ENCODE peak calls at places on chromosomes 2 and 18, in six cellular contexts. One of them, this sample, is unnamed.

GRCh38 chr18:36758623-36759022 is 70.2 kb downstream of the TPGS2 start:
- DNase-seq in iPS-NIHi11: no peak
- DNase-seq in upper lobe of right lung: peak
- DNase-seq in GM10248: no peak
- DNase-seq in activated naive CD4-positive, alpha-beta T cell: no peak
- DNase-seq in DND-41: no peak
- DNase-seq in this sample: no peak

GRCh38 chr2:217813828-217814227 is 189.0 kb downstream of the TNS1 start:
- DNase-seq in iPS-NIHi11: no peak
- DNase-seq in upper lobe of right lung: no peak
- DNase-seq in GM10248: no peak
- DNase-seq in activated naive CD4-positive, alpha-beta T cell: no peak
- DNase-seq in DND-41: no peak
- DNase-seq in this sample: no peak

GRCh38 chr2:34320056-34320455 is 721.0 kb upstream of the FAM98A start:
- DNase-seq in iPS-NIHi11: no peak
- DNase-seq in upper lobe of right lung: no peak
- DNase-seq in GM10248: no peak
- DNase-seq in activated naive CD4-positive, alpha-beta T cell: no peak
- DNase-seq in DND-41: no peak
- DNase-seq in this sample: no peak

GRCh38 chr18:35871337-35871736 is 101.1 kb upstream of the RMP24 start:
- DNase-seq in iPS-NIHi11: no peak
- DNase-seq in upper lobe of right lung: no peak
- DNase-seq in GM10248: no peak
- DNase-seq in activated naive CD4-positive, alpha-beta T cell: no peak
- DNase-seq in DND-41: no peak
- DNase-seq in this sample: no peak

GRCh38 chr2:240401781-240402551 is 33.5 kb upstream of the GPC1 start:
- DNase-seq in iPS-NIHi11: no peak
- DNase-seq in upper lobe of right lung: peak
- DNase-seq in GM10248: no peak
- DNase-seq in activated naive CD4-positive, alpha-beta T cell: no peak
- DNase-seq in DND-41: no peak
- DNase-seq in this sample: no peak

GRCh38 chr2:23669413-23670244 is 257.3 kb downstream of the ATAD2B start:
- DNase-seq in iPS-NIHi11: no peak
- DNase-seq in upper lobe of right lung: peak
- DNase-seq in GM10248: no peak
- DNase-seq in activated naive CD4-positive, alpha-beta T cell: no peak
- DNase-seq in DND-41: no peak
- DNase-seq in this sample: no peak

GRCh38 chr18:53698907-53699306 is 525.6 kb downstream of the MBD2 start:
- DNase-seq in iPS-NIHi11: peak
- DNase-seq in upper lobe of right lung: no peak
- DNase-seq in GM10248: peak
- DNase-seq in activated naive CD4-positive, alpha-beta T cell: no peak
- DNase-seq in DND-41: no peak
- DNase-seq in this sample: no peak

GRCh38 chr18:59311631-59312030 is 6.8 kb downstream of the CPLX4 start:
- DNase-seq in iPS-NIHi11: no peak
- DNase-seq in upper lobe of right lung: no peak
- DNase-seq in GM10248: no peak
- DNase-seq in activated naive CD4-positive, alpha-beta T cell: no peak
- DNase-seq in DND-41: no peak
- DNase-seq in this sample: no peak

GRCh38 chr2:224938670-224939309 is 103.5 kb downstream of the DOCK10 start:
- DNase-seq in iPS-NIHi11: no peak
- DNase-seq in upper lobe of right lung: no peak
- DNase-seq in GM10248: no peak
- DNase-seq in activated naive CD4-positive, alpha-beta T cell: no peak
- DNase-seq in DND-41: no peak
- DNase-seq in this sample: no peak

GRCh38 chr2:241005569-241005968 is 7.2 kb downstream of the SNED1 start:
- DNase-seq in iPS-NIHi11: no peak
- DNase-seq in upper lobe of right lung: no peak
- DNase-seq in GM10248: no peak
- DNase-seq in activated naive CD4-positive, alpha-beta T cell: no peak
- DNase-seq in DND-41: no peak
- DNase-seq in this sample: no peak

This sample was measured in GM12864.